ENCODE peak calls at places on chromosomes 5 and 9, in four cellular contexts. F, H, V and G are unnamed samples.

GRCh38 chr9:13049223-13049622 is 230.3 kb downstream of the MPDZ start:
- DNase-seq in V (no peak), H (no peak), F (no peak), G (no peak)

GRCh38 chr9:36813149-36813548 is 220.9 kb downstream of the PAX5 start:
- DNase-seq in V (no peak), H (no peak), F (no peak), G (no peak)

GRCh38 chr5:9059920-9060691 is 485.8 kb downstream of the SEMA5A start:
- DNase-seq in H (peak), V (no peak), F (no peak), G (peak)

GRCh38 chr5:41788800-41789395 is 81.3 kb downstream of the OXCT1 start:
- DNase-seq in H (peak), V (no peak), F (no peak), G (peak)

GRCh38 chr9:78614892-78615291 is 318.0 kb downstream of the PSAT1 start:
- DNase-seq in F (no peak), H (peak), V (no peak), G (no peak)

GRCh38 chr5:161614342-161614741 is 67.8 kb upstream of the GABRB2 start:
- DNase-seq in V (no peak), H (no peak), F (no peak), G (no peak)

GRCh38 chr9:134888603-134889195 is 8.1 kb downstream of the FCN2 start:
- DNase-seq in F (no peak), H (no peak), V (no peak), G (no peak)

GRCh38 chr5:88930336-88930735 is 47.4 kb upstream of the MEF2C start:
- DNase-seq in H (no peak), F (no peak), V (no peak), G (no peak)

GRCh38 chr9:79222483-79222882 is 349.3 kb upstream of the TLE4 start:
- DNase-seq in H (peak), V (no peak), F (no peak), G (peak)

GRCh38 chr9:1274334-1274733 is 224.2 kb downstream of the DMRT2 start:
- DNase-seq in F (no peak), V (no peak), H (no peak), G (no peak)

GRCh38 chr9:26170224-26170623 is 492.0 kb upstream of the TUSC1 start:
- DNase-seq in H (peak), V (no peak), F (no peak), G (no peak)

GRCh38 chr9:125401317-125401716 is 139.7 kb downstream of the GAPVD1 start:
- DNase-seq in F (no peak), H (peak), V (no peak), G (no peak)

GRCh38 chr5:34959323-34959722 is 30.0 kb downstream of the DNAJC21 start:
- DNase-seq in H (peak), V (no peak), F (no peak), G (peak)

GRCh38 chr9:99259231-99259918 is 37.3 kb downstream of the SEC61B start:
- DNase-seq in V (peak), F (peak), H (peak), G (no peak)